ENCODE peak calls at places on chromosomes 12 and 14, in eight cellular contexts. B, F, I, Z, K, Q, R and W are unnamed samples.
A peak's percentile ranks its signal among the peaks of the same experiment; 100 is the strongest.

GRCh38 chr12:122855985-122856831 is 21.0 kb downstream of the HIP1R start:
- DNase-seq in Q (no peak), F (no peak), Z (no peak), B (no peak), K (no peak), I (peak; percentile 48), R (no peak), W (no peak)

GRCh38 chr12:96193725-96194571 is at the start of gene ELK3:
- DNase-seq in R (no peak), B (peak; percentile 55), F (peak; percentile 77), K (peak; percentile 59), I (peak; percentile 81), Q (peak; percentile 87), Z (peak; percentile 71), W (peak; percentile 66)

GRCh38 chr14:22691171-22691570 is 47.0 kb upstream of the OR6J1 start:
- DNase-seq in Z (no peak), B (no peak), K (no peak), R (no peak), Q (peak; percentile 50), I (no peak), F (no peak), W (no peak)

GRCh38 chr12:19095869-19096480 is 33.6 kb upstream of the PLEKHA5 start:
- DNase-seq in I (no peak), Q (peak; percentile 36), Z (no peak), K (no peak), R (no peak), B (no peak), F (no peak), W (no peak)

GRCh38 chr14:82755923-82756322 is 1222.3 kb upstream of the SEL1L start:
- DNase-seq in K (no peak), I (no peak), R (no peak), B (no peak), Q (no peak), F (no peak), Z (no peak), W (no peak)

GRCh38 chr12:95637471-95638155 is 86.3 kb upstream of the USP44 start:
- DNase-seq in F (no peak), B (no peak), Q (peak; percentile 73), K (no peak), I (no peak), R (no peak), Z (no peak), W (no peak)

GRCh38 chr12:78802593-78802992 is 62.0 kb upstream of the SYT1 start:
- DNase-seq in F (no peak), B (no peak), K (no peak), R (no peak), Z (no peak), Q (peak; percentile 38), I (no peak), W (no peak)

GRCh38 chr14:22928237-22929103 is 706 bp downstream of the PRMT5 start:
- DNase-seq in I (no peak), Z (no peak), K (no peak), R (no peak), B (no peak), F (peak; percentile 38), Q (no peak), W (no peak)

GRCh38 chr12:100699209-100699608 is 95.4 kb upstream of the ANO4 start:
- DNase-seq in F (peak; percentile 6), I (no peak), Z (no peak), Q (no peak), R (no peak), B (no peak), K (no peak), W (no peak)

GRCh38 chr14:31827325-31827724 is 249.8 kb upstream of the ARHGAP5 start:
- DNase-seq in K (no peak), B (no peak), I (no peak), Q (no peak), F (no peak), R (no peak), Z (no peak), W (no peak)

GRCh38 chr12:95687937-95688336 is 102.6 kb downstream of the NTN4 start:
- DNase-seq in F (no peak), B (no peak), Z (no peak), Q (no peak), I (no peak), K (no peak), R (no peak), W (no peak)

GRCh38 chr12:119683413-119683812 is 15.5 kb downstream of the PRKAB1 start:
- DNase-seq in K (no peak), Q (peak; percentile 20), F (no peak), Z (no peak), R (no peak), B (no peak), I (no peak), W (no peak)

GRCh38 chr12:108690799-108691153 is 40.5 kb downstream of the CORO1C start:
- DNase-seq in Q (no peak), B (no peak), I (no peak), F (no peak), Z (no peak), R (no peak), K (no peak), W (no peak)

DNA sequence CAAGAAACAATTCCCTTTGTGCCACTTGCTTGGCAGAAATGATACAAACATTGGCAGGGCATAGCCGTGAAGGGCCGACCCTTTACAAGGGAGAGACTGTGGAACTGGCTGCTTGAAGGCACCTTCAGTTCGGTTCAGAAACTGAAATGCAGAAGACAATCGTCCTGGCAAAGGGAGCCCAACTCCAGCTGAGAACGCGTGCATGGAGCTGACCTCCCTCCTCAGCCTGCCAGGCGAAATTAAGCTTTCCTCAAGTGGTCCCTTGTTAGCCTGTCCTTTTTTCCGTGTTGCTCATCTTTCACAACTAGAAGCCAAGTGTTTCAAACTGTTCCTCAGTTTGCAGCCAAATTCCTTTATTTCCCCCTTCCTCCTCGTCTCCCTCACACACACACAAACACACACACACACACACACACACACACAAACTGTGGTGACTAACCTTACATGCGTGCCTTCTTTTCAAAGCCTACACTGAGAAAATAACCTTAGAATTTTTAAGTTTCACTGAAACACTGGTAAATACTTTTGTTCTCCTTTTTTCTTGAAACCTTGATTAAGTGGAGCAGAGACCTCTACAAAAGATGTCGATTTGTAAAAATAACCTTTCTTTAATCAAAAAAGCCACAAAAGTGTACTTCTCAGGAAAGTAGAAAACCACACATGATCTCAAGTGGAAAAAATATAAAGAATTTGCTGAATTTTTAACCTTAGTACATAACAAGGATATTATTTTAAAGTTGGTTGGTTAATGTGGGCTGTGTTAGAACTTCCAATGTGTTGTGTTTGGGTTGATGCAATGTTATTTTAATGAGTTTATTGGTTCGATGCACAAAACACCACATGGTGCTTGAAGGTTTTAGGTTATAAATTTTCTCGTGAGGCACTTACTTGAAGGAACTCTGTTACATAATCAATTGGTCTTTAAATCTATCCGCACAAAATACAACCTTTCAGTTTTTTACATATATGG is 8.4 kb downstream of the LGR5 start:
- DNase-seq in Z (no peak), F (no peak), K (no peak), B (no peak), Q (no peak), R (no peak), I (no peak), W (no peak)
- H3K4me3 ChIP-seq in Z (no peak overlapping the region), F (no peak overlapping the region), K (no peak overlapping the region), B (no peak overlapping the region), Q (no peak overlapping the region), R (no peak overlapping the region), I (no peak overlapping the region), W (no peak overlapping the region)

GRCh38 chr14:38790916-38791315 is 312.1 kb downstream of the SEC23A start:
- DNase-seq in I (no peak), B (no peak), Q (no peak), R (no peak), Z (no peak), K (no peak), F (no peak), W (peak; percentile 81)
- H3K36me3 ChIP-seq in I (no peaks in the 10 kb centered on the region), B (no peaks in the 10 kb centered on the region), Q (no peaks in the 10 kb centered on the region), R (no peaks in the 10 kb centered on the region), Z (no peaks in the 10 kb centered on the region), K (no peaks in the 10 kb centered on the region), F (no peaks in the 10 kb centered on the region), W (no peaks in the 10 kb centered on the region)

DNA sequence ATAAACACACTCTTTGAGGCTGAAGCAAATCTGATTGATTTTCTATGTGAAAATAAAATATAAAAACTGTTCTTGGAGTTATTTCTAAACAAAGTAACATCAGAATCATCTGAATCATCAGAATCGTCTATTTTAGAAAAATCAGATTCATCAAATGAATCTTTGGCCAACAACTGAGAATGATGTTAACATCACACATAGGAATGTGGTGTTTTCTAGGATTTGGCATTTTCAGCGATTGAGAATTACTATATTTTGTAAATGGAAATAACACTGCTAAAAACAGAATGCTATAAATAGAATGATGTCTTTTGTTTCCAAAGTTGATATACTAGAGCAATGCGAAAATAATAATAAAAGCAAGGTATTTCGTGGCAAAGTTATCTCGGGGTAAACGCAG is 73.9 kb upstream of the EVL start:
- DNase-seq in F (no peak), I (no peak), Q (no peak), B (no peak), Z (no peak), R (no peak), K (no peak), W (no peak)
- H3K9me3 ChIP-seq in F (peaks cover 3% of the 10 kb centered on the region), I (no peaks in the 10 kb centered on the region), Q (no peaks in the 10 kb centered on the region), B (no peaks in the 10 kb centered on the region), Z (no peaks in the 10 kb centered on the region), R (no peaks in the 10 kb centered on the region), K (no peaks in the 10 kb centered on the region), W (no peaks in the 10 kb centered on the region)

GRCh38 chr12:644293-644639 is 19.0 kb downstream of the NINJ2 start:
- DNase-seq in K (no peak), B (no peak), R (no peak), Q (no peak), Z (no peak), I (no peak), F (no peak), W (no peak)

GRCh38 chr12:643478-644292 is 19.6 kb downstream of the NINJ2 start:
- DNase-seq in I (peak; percentile 79), K (no peak), R (no peak), Z (no peak), Q (peak; percentile 16), F (peak; percentile 49), B (peak; percentile 22), W (no peak)

GRCh38 chr12:644818-645552 is 18.3 kb downstream of the NINJ2 start:
- DNase-seq in I (no peak), R (no peak), Z (no peak), Q (peak; percentile 84), F (no peak), K (no peak), B (no peak), W (no peak)

GRCh38 chr12:645563-646071 is 17.6 kb downstream of the NINJ2 start:
- DNase-seq in I (no peak), Z (no peak), Q (peak; percentile 78), F (no peak), R (no peak), B (no peak), K (no peak), W (no peak)

DNA sequence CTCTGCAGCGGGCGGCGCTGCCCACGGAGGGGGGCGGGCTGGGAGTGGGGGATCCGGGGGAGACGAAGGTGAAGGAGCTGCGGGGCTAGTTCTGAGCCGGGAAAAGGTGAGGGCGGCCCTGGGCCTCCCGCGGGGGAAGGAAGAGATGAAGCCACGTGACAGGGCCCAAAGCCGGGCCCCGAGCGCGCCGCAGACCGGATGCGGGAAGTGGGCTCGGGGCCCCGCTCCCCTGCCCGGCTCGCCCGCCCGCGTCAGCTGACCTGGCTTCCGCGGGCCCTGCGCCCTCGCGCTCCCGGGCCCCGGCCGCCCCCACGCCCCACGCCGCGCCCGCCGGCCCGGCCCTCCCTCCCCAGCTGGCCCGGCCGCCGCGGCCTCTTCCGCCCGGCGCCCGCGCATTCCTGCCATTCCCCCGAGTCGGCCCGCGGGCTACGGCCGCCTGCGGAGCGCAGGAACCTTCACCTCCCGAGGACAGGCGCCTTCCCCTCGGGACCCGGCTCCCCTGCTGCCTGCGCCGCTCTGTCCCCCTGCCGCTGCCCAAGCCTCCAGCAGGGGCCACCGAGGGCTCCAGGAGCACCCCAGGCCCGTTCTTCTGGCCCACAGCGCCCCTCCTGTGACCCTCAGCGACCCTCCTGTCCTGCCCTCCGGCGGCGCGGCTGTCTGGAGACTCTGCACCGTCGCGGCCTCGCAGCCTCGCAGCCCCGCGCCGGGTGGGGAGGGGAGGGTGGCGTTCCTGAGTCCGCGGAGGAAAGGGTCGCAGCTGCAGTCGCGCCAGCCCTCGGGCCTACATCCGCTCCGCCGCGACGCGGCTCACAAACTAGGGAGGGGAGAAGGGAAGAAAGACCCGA is 20.4 kb downstream of the NINJ2 start:
- DNase-seq in F (peak; percentile 87), Q (peak; percentile 90), K (peak; percentile 81), R (no peak), I (peak; percentile 89), B (peak; percentile 77), Z (peak; percentile 86), W (peak; percentile 73)
- H3K4me3 ChIP-seq in F (peak overlapping the region; percentile 71), Q (peak overlapping the region; percentile 29), K (peak overlapping the region; percentile 54), R (peak overlapping the region; percentile 62), I (peak overlapping the region; percentile 87), B (peak overlapping the region; percentile 92), Z (peak overlapping the region; percentile 75), W (peak overlapping the region; percentile 34)